ENCODE peak calls at places on chromosomes 7 and 10, in eight cellular contexts. One of them, this sample, is unnamed.

GRCh38 chr7:84188811-84189405 is 5.7 kb downstream of the SEMA3A start:
- DNase-seq in mesendoderm: peak; percentile 29
- DNase-seq in HuH-7.5: no peak
- DNase-seq in stimulated activated CD4-positive, alpha-beta T cell treated with anti-CD3 and anti-CD28 coated beads, Interleukin-1b, Interleukin-23, amount 100 ng/mL, for 1 hour: no peak
- DNase-seq in hippocampal formation: no peak
- DNase-seq in left colon: no peak
- DNase-seq in stromal cell of bone marrow: no peak
- DNase-seq in A172: peak; percentile 25
- DNase-seq in this sample: no peak

GRCh38 chr7:100866721-100867039 is 507 bp upstream of the TRIP6 start:
- DNase-seq in hippocampal formation: no peak
- DNase-seq in HuH-7.5: no peak
- DNase-seq in left colon: no peak
- DNase-seq in mesendoderm: no peak
- DNase-seq in stromal cell of bone marrow: no peak
- DNase-seq in stimulated activated CD4-positive, alpha-beta T cell treated with anti-CD3 and anti-CD28 coated beads, Interleukin-1b, Interleukin-23, amount 100 ng/mL, for 1 hour: no peak
- DNase-seq in A172: no peak
- DNase-seq in this sample: no peak

GRCh38 chr10:6579193-6579903 is 728 bp downstream of the PRKCQ start:
- DNase-seq in mesendoderm: peak; percentile 42
- DNase-seq in stromal cell of bone marrow: no peak
- DNase-seq in A172: no peak
- DNase-seq in left colon: no peak
- DNase-seq in HuH-7.5: no peak
- DNase-seq in stimulated activated CD4-positive, alpha-beta T cell treated with anti-CD3 and anti-CD28 coated beads, Interleukin-1b, Interleukin-23, amount 100 ng/mL, for 1 hour: no peak
- DNase-seq in hippocampal formation: no peak
- DNase-seq in this sample: no peak

GRCh38 chr10:128087884-128088695 is 38.1 kb downstream of the MKI67 start:
- DNase-seq in stimulated activated CD4-positive, alpha-beta T cell treated with anti-CD3 and anti-CD28 coated beads, Interleukin-1b, Interleukin-23, amount 100 ng/mL, for 1 hour: no peak
- DNase-seq in HuH-7.5: peak; percentile 36
- DNase-seq in stromal cell of bone marrow: no peak
- DNase-seq in A172: no peak
- DNase-seq in left colon: no peak
- DNase-seq in mesendoderm: peak; percentile 63
- DNase-seq in hippocampal formation: no peak
- DNase-seq in this sample: no peak

GRCh38 chr7:1112109-1112508 is 24.2 kb downstream of the GPER1 start:
- DNase-seq in HuH-7.5: no peak
- DNase-seq in left colon: no peak
- DNase-seq in stimulated activated CD4-positive, alpha-beta T cell treated with anti-CD3 and anti-CD28 coated beads, Interleukin-1b, Interleukin-23, amount 100 ng/mL, for 1 hour: no peak
- DNase-seq in mesendoderm: no peak
- DNase-seq in stromal cell of bone marrow: peak; percentile 78
- DNase-seq in A172: no peak
- DNase-seq in hippocampal formation: no peak
- DNase-seq in this sample: no peak

GRCh38 chr10:91925022-91925320 is 1.4 kb downstream of the BTAF1 start:
- DNase-seq in stromal cell of bone marrow: no peak
- DNase-seq in mesendoderm: no peak
- DNase-seq in hippocampal formation: no peak
- DNase-seq in stimulated activated CD4-positive, alpha-beta T cell treated with anti-CD3 and anti-CD28 coated beads, Interleukin-1b, Interleukin-23, amount 100 ng/mL, for 1 hour: no peak
- DNase-seq in A172: no peak
- DNase-seq in HuH-7.5: no peak
- DNase-seq in left colon: no peak
- DNase-seq in this sample: no peak

GRCh38 chr10:121455377-121455776 is 142.9 kb downstream of the FGFR2 start:
- DNase-seq in HuH-7.5: no peak
- DNase-seq in A172: no peak
- DNase-seq in mesendoderm: peak; percentile 94
- DNase-seq in stromal cell of bone marrow: no peak
- DNase-seq in hippocampal formation: no peak
- DNase-seq in stimulated activated CD4-positive, alpha-beta T cell treated with anti-CD3 and anti-CD28 coated beads, Interleukin-1b, Interleukin-23, amount 100 ng/mL, for 1 hour: no peak
- DNase-seq in left colon: no peak
- DNase-seq in this sample: no peak

GRCh38 chr10:49613160-49613881 is 516 bp upstream of the CHAT start:
- DNase-seq in stimulated activated CD4-positive, alpha-beta T cell treated with anti-CD3 and anti-CD28 coated beads, Interleukin-1b, Interleukin-23, amount 100 ng/mL, for 1 hour: no peak
- DNase-seq in left colon: no peak
- DNase-seq in mesendoderm: no peak
- DNase-seq in hippocampal formation: no peak
- DNase-seq in stromal cell of bone marrow: no peak
- DNase-seq in A172: no peak
- DNase-seq in HuH-7.5: no peak
- DNase-seq in this sample: no peak

GRCh38 chr10:133565441-133566294 is at the start of gene SYCE1:
- DNase-seq in stromal cell of bone marrow: peak; percentile 39
- DNase-seq in A172: no peak
- DNase-seq in HuH-7.5: no peak
- DNase-seq in hippocampal formation: no peak
- DNase-seq in mesendoderm: no peak
- DNase-seq in stimulated activated CD4-positive, alpha-beta T cell treated with anti-CD3 and anti-CD28 coated beads, Interleukin-1b, Interleukin-23, amount 100 ng/mL, for 1 hour: no peak
- DNase-seq in left colon: no peak
- DNase-seq in this sample: no peak

GRCh38 chr7:44185729-44186128 is 3.5 kb downstream of the GCK start:
- DNase-seq in stromal cell of bone marrow: no peak
- DNase-seq in HuH-7.5: no peak
- DNase-seq in stimulated activated CD4-positive, alpha-beta T cell treated with anti-CD3 and anti-CD28 coated beads, Interleukin-1b, Interleukin-23, amount 100 ng/mL, for 1 hour: no peak
- DNase-seq in mesendoderm: no peak
- DNase-seq in left colon: no peak
- DNase-seq in hippocampal formation: no peak
- DNase-seq in A172: no peak
- DNase-seq in this sample: no peak